ENCODE peak calls at places on chromosomes 6 and 20, in eight cellular contexts. T, O, N, X, A, Y, L and J are unnamed samples.

GRCh38 chr6:138647006-138647405 is 126.6 kb upstream of the CCDC28A start:
- DNase-seq in T (no peak), O (peak), N (no peak), X (no peak), A (no peak), Y (no peak), L (no peak), J (no peak)

GRCh38 chr6:112640895-112641294 is 293.8 kb downstream of the RFPL4B start:
- DNase-seq in T (no peak), O (no peak), N (no peak), X (no peak), A (no peak), Y (no peak), L (no peak), J (no peak)

GRCh38 chr6:43016166-43016915 is 2.3 kb downstream of the KLHDC3 start:
- DNase-seq in T (no peak), O (no peak), N (peak), X (no peak), A (no peak), Y (no peak), L (no peak), J (no peak)

GRCh38 chr6:17167327-17167979 is 65.6 kb downstream of the STMND1 start:
- DNase-seq in T (peak), O (peak), N (peak), X (no peak), A (peak), Y (no peak), L (no peak), J (no peak)

GRCh38 chr6:144909753-144910280 is 624.7 kb downstream of the UTRN start:
- DNase-seq in T (no peak), O (no peak), N (no peak), X (no peak), A (no peak), Y (no peak), L (no peak), J (no peak)

GRCh38 chr6:93407186-93407585 is 12.2 kb downstream of the EPHA7 start:
- DNase-seq in T (no peak), O (peak), N (no peak), X (no peak), A (no peak), Y (no peak), L (no peak), J (no peak)

GRCh38 chr6:165766457-165766856 is 103.4 kb upstream of the PDE10A start:
- DNase-seq in T (peak), O (peak), N (no peak), X (no peak), A (no peak), Y (no peak), L (no peak), J (no peak)

GRCh38 chr6:147508871-147509608 is 550 bp downstream of the SAMD5 start:
- DNase-seq in T (no peak), O (no peak), N (peak), X (no peak), A (no peak), Y (no peak), L (no peak), J (no peak)

GRCh38 chr20:25246182-25246943 is 1.5 kb upstream of the PYGB start:
- DNase-seq in T (no peak), O (no peak), N (no peak), X (peak), A (no peak), Y (no peak), L (no peak), J (no peak)

GRCh38 chr20:45813006-45813340 is 529 bp downstream of the UBE2C start:
- DNase-seq in T (no peak), O (no peak), N (no peak), X (no peak), A (no peak), Y (no peak), L (no peak), J (no peak)
- H3K27ac ChIP-seq in T (no peak), O (peak), N (no peak), X (no peak), A (no peak), Y (no peak), L (no peak), J (no peak)

GRCh38 chr6:105879146-105879545 is 207.0 kb upstream of the PRDM1 start:
- DNase-seq in T (no peak), O (no peak), N (no peak), X (no peak), A (no peak), Y (no peak), L (no peak), J (no peak)
- TF ChIP-seq CTCF in T (no peak), O (no peak), N (no peak), X (no peak), A (no peak), Y (no peak), L (no peak), J (no peak)

GRCh38 chr6:36547646-36548400 is 544 bp upstream of the STK38 start:
- DNase-seq in T (no peak), O (no peak), N (no peak), X (no peak), A (no peak), Y (no peak), L (no peak), J (no peak)
- H3K27ac ChIP-seq in T (peak), O (no peak), N (no peak), X (peak), A (peak), Y (peak), L (peak), J (peak)

DNA sequence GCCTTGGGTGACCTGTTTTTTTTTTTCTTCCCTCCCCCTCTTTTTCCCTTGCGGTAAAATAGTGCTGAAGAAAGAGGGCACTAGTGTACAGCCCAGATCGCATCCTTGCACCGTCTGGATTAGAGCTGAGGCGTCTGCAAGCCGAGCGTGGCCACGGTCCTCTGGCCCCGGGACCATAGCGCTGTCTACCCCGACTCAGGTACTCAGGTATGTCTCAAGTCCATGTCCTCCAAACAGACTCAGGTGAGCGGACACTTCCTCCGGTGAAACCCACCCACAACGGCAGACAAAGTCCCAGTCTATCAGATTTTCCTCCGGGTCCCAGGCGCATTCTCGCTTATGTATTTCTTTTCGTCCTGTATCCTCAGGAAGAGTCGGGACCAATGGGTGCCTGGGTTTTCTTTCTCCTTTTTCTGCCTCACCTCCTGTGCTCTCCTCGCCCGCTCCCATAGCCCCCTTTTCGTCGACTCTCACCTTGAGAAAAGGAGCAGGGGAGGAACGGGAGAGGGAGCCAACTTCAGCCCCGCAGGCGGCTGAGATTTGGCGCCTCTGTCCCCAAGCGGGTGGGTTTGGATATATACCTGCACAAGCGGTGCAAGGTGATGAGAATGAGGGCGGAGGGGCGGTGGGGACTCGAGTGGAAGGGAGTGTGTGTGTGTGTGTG is 1.1 kb upstream of the GRM1 start:
- DNase-seq in T (no peak), O (no peak), N (peak), X (no peak), A (no peak), Y (no peak), L (no peak), J (no peak)
- TF ChIP-seq CTCF in T (no peak), O (peak), N (peak), X (no peak), A (no peak), Y (no peak), L (no peak), J (no peak)

DNA sequence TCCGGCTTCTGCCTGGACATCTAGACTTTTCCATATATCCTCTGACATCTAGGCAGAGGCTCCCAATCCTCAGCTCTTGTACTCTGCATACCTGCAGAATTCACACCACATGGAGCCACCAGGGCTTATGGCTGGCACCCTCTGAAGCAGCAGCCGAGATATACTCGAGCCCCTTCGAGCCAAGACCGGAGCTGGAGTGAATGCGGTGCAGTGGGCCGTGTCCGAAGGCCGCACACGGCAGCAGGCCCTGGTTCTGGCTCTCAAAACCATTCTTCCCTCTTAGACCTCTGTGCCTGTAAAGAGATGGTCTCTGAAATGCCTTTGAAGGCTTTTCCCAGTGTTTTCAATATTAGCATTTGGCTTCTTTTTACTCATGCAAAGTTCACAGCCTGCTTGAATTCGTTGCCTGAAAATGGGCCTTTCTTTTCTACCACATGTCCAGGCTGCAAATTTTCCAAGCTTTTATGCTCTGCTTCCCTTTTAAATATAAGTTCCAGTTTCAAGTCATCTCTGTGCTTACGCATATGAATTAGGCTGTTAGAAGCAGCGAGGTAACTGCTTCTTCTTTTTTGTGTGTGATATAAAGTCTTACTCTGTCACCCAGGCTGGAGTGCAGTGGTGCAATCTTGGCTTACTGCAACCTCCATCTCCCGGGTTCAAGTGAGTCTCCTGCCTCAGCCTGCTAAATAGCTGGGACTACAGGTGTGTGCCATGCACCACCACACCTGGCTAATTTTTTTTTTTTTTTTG is 3.9 kb upstream of the SIRPB1 start:
- DNase-seq in T (no peak), O (no peak), N (no peak), X (no peak), A (no peak), Y (no peak), L (no peak), J (no peak)
- H3K27ac ChIP-seq in T (no peak), O (no peak), N (no peak), X (no peak), A (peak), Y (no peak), L (no peak), J (no peak)

GRCh38 chr6:99821164-99821563 is 172.9 kb downstream of the MCHR2 start:
- DNase-seq in T (no peak), O (no peak), N (no peak), X (no peak), A (no peak), Y (no peak), L (no peak), J (no peak)

GRCh38 chr6:99819853-99820252 is 174.2 kb downstream of the MCHR2 start:
- DNase-seq in T (no peak), O (no peak), N (no peak), X (no peak), A (no peak), Y (no peak), L (no peak), J (no peak)

GRCh38 chr6:99818161-99818560 is 175.9 kb downstream of the MCHR2 start:
- DNase-seq in T (no peak), O (no peak), N (no peak), X (no peak), A (no peak), Y (no peak), L (no peak), J (no peak)

DNA sequence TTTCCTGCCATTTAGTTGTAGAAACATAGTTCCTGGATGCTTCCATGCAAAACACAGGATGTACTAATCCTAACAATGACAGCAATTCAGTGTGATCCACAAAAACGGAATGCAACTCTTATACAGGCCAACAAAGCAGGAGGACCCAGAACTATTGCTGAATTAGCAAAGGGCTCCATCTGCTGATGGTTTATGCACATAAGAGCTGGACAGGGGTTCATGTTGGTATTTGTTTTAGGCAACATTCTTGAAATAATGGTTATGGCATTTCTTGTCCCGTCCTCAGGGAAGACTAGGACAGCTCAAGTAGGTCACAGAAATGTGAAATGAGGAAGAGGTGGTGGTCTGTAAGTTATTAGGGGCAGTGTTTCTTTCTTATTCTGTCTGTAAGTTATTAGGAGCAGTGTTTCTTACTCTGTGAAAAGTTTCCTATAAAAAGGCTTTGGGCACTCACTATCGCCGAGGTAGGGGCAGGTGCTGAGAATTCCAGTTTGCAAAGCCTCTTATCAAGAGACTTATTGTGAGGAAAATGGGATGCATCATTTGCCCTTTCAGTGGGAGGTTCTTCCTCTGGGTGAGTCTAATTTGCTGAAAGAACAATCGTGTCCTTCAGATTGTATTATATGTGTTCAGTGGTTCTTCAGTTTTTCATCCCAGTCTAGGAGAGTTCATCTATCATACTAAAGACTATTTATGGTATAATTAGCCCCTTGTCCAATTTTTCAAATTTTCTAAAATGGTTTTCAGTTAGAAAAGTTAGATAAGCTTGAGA is 171.1 kb downstream of the MCHR2 start:
- DNase-seq in T (no peak), O (peak), N (peak), X (no peak), A (no peak), Y (no peak), L (no peak), J (no peak)
- TF ChIP-seq CTCF in T (no peak), O (peak), N (peak), X (peak), A (no peak), Y (no peak), L (no peak), J (no peak)